ENCODE peak calls at places on chromosomes 4 and X, in five cellular contexts. One of them, this sample, is unnamed.

GRCh38 chrX:10567136-10567535 is 53.2 kb downstream of the MID1 start:
- DNase-seq in pancreas: no peak
- DNase-seq in sigmoid colon: no peak
- DNase-seq in thoracic aorta: no peak
- DNase-seq in naive thymus-derived CD4-positive, alpha-beta T cell: no peak
- DNase-seq in this sample: no peak

GRCh38 chr4:174633399-174633798 is 111.1 kb upstream of the HPGD start:
- DNase-seq in pancreas: no peak
- DNase-seq in sigmoid colon: no peak
- DNase-seq in thoracic aorta: no peak
- DNase-seq in naive thymus-derived CD4-positive, alpha-beta T cell: no peak
- DNase-seq in this sample: no peak

GRCh38 chr4:2927696-2928075 is 35.5 kb downstream of the NOP14 start:
- DNase-seq in pancreas: peak; percentile 6
- DNase-seq in sigmoid colon: no peak
- DNase-seq in thoracic aorta: peak; percentile 0
- DNase-seq in naive thymus-derived CD4-positive, alpha-beta T cell: no peak
- DNase-seq in this sample: no peak

GRCh38 chr4:165992263-165992662 is 119.2 kb downstream of the TLL1 start:
- DNase-seq in pancreas: no peak
- DNase-seq in sigmoid colon: no peak
- DNase-seq in thoracic aorta: no peak
- DNase-seq in naive thymus-derived CD4-positive, alpha-beta T cell: no peak
- DNase-seq in this sample: no peak

GRCh38 chrX:46506076-46506475 is 39.1 kb downstream of the ZNF674 start:
- DNase-seq in pancreas: no peak
- DNase-seq in sigmoid colon: no peak
- DNase-seq in thoracic aorta: no peak
- DNase-seq in naive thymus-derived CD4-positive, alpha-beta T cell: no peak
- DNase-seq in this sample: no peak

GRCh38 chr4:54063737-54064316 is 578 bp downstream of the CHIC2 start:
- DNase-seq in pancreas: peak; percentile 40
- DNase-seq in sigmoid colon: peak; percentile 76
- DNase-seq in thoracic aorta: no peak
- DNase-seq in naive thymus-derived CD4-positive, alpha-beta T cell: peak; percentile 43
- DNase-seq in this sample: peak; percentile 46

GRCh38 chr4:10403633-10404445 is 53.4 kb downstream of the ZNF518B start:
- DNase-seq in pancreas: no peak
- DNase-seq in sigmoid colon: no peak
- DNase-seq in thoracic aorta: no peak
- DNase-seq in naive thymus-derived CD4-positive, alpha-beta T cell: no peak
- DNase-seq in this sample: no peak

GRCh38 chr4:27081675-27082579 is 221.3 kb downstream of the STIM2 start:
- DNase-seq in pancreas: no peak
- DNase-seq in sigmoid colon: no peak
- DNase-seq in thoracic aorta: no peak
- DNase-seq in naive thymus-derived CD4-positive, alpha-beta T cell: no peak
- DNase-seq in this sample: no peak

GRCh38 chr4:74483226-74483911 is 38.4 kb downstream of the AREG start:
- DNase-seq in pancreas: no peak
- DNase-seq in sigmoid colon: no peak
- DNase-seq in thoracic aorta: no peak
- DNase-seq in naive thymus-derived CD4-positive, alpha-beta T cell: no peak
- DNase-seq in this sample: no peak

GRCh38 chr4:184514121-184514988 is 40.0 kb upstream of the IRF2 start:
- DNase-seq in pancreas: peak; percentile 40
- DNase-seq in sigmoid colon: peak; percentile 86
- DNase-seq in thoracic aorta: no peak
- DNase-seq in naive thymus-derived CD4-positive, alpha-beta T cell: no peak
- DNase-seq in this sample: no peak

GRCh38 chrX:39688576-39689373 is 409.0 kb downstream of the BCOR start:
- DNase-seq in pancreas: peak; percentile 53
- DNase-seq in sigmoid colon: peak; percentile 76
- DNase-seq in thoracic aorta: no peak
- DNase-seq in naive thymus-derived CD4-positive, alpha-beta T cell: peak; percentile 6
- DNase-seq in this sample: no peak

GRCh38 chrX:154372612-154373022 is 1.8 kb downstream of the FLNA start:
- DNase-seq in pancreas: no peak
- DNase-seq in sigmoid colon: no peak
- DNase-seq in thoracic aorta: no peak
- DNase-seq in naive thymus-derived CD4-positive, alpha-beta T cell: no peak
- DNase-seq in this sample: peak; percentile 42

GRCh38 chr4:13906727-13907126 is 279.2 kb upstream of the BOD1L1 start:
- DNase-seq in pancreas: no peak
- DNase-seq in sigmoid colon: no peak
- DNase-seq in thoracic aorta: no peak
- DNase-seq in naive thymus-derived CD4-positive, alpha-beta T cell: no peak
- DNase-seq in this sample: no peak
- H3K27ac ChIP-seq in pancreas: no peak overlapping the region
- H3K27ac ChIP-seq in sigmoid colon: no peak overlapping the region
- H3K27ac ChIP-seq in thoracic aorta: peak overlapping the region; percentile 68
- H3K27ac ChIP-seq in naive thymus-derived CD4-positive, alpha-beta T cell: no peak overlapping the region
- H3K27ac ChIP-seq in this sample: no peak overlapping the region

DNA sequence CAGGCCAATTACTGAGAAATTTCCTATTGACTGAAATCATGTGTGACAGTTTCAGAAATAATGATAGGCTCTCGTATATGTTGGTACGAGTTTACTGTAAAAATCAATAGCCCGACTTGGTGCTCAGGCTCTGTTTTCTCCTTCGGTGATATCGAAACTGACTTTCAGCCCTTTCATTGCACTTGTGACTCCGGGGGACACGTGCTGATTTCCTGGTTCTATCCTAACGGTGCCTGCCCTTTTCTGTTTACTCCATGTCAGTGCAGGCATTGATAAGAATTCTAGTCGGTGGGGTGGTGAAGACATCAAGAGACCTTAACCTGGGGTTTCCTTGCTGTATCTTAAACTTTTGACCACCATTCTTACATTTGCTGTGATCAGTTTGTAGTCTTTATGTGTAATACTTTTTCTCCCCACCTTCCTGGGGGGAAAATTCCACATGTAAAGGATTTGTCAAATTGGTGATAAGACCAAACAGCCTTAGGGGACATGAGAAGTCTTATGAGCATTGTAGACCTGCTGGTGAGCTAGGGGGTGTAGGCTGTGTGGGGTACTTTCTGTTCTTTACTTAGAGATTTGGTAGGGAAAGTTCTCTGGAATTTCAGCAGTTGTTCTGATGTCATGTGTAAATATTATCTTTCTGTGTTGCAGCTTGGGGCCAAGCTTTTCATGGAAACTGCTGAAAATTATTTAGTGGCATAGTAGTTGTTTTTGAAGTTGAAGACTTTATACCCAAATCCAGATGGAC is 52.7 kb downstream of the TMEM131L start:
- DNase-seq in pancreas: peak; percentile 67
- DNase-seq in sigmoid colon: no peak
- DNase-seq in thoracic aorta: no peak
- DNase-seq in naive thymus-derived CD4-positive, alpha-beta T cell: no peak
- DNase-seq in this sample: no peak
- H3K4me3 ChIP-seq in pancreas: no peak overlapping the region
- H3K4me3 ChIP-seq in sigmoid colon: no peak overlapping the region
- H3K4me3 ChIP-seq in thoracic aorta: peak overlapping the region; percentile 44
- H3K4me3 ChIP-seq in naive thymus-derived CD4-positive, alpha-beta T cell: peak overlapping the region; percentile 1
- H3K4me3 ChIP-seq in this sample: peak overlapping the region; percentile 30

DNA sequence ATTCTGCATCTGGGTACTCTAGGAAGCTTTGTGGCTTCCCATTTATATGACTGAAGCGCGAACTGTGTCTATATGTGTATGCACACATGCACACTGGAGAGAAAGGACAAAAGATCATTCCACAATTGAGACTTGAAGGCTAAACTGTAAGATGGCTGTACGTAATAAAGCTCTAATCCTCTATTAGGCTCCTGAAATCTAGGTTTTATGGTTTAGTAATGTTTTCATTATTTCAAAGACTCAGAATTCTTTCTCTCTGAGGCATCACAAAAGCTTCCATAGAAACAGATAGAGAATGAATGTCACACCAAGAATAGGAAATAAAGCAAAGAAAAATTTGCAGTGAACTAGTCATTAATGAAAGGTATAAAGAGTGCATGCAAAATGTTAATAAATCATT is 320.7 kb upstream of the FTHL17 start:
- DNase-seq in pancreas: no peak
- DNase-seq in sigmoid colon: no peak
- DNase-seq in thoracic aorta: no peak
- DNase-seq in naive thymus-derived CD4-positive, alpha-beta T cell: no peak
- DNase-seq in this sample: no peak
- H3K4me1 ChIP-seq in pancreas: no peaks in the 10 kb centered on the region
- H3K4me1 ChIP-seq in sigmoid colon: no peaks in the 10 kb centered on the region
- H3K4me1 ChIP-seq in thoracic aorta: no peaks in the 10 kb centered on the region
- H3K4me1 ChIP-seq in naive thymus-derived CD4-positive, alpha-beta T cell: no peaks in the 10 kb centered on the region
- H3K4me1 ChIP-seq in this sample: no peaks in the 10 kb centered on the region

DNA sequence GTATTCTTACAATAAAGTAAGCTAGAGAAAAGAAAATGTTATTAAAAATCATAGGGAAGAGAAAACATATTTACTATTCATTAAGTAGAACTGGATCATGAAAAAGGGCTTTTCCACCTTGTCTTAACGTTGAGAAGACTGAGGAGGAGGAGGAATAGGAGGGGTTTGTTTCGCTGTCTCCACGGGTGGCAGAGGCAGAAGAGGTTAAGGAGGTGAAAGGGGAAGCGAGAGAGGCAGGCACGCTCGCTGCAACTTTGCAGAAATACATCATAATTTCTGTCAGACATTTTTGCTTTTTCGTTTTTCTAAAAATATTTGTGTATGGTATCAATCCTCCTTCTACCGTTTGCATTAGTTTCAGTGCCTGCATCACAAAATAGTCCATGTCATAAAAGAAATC is 2375.1 kb upstream of the AGA start:
- DNase-seq in pancreas: no peak
- DNase-seq in sigmoid colon: no peak
- DNase-seq in thoracic aorta: no peak
- DNase-seq in naive thymus-derived CD4-positive, alpha-beta T cell: no peak
- DNase-seq in this sample: no peak
- H3K27ac ChIP-seq in pancreas: no peak overlapping the region
- H3K27ac ChIP-seq in sigmoid colon: no peak overlapping the region
- H3K27ac ChIP-seq in thoracic aorta: no peak overlapping the region
- H3K27ac ChIP-seq in naive thymus-derived CD4-positive, alpha-beta T cell: no peak overlapping the region
- H3K27ac ChIP-seq in this sample: no peak overlapping the region

GRCh38 chrX:53630261-53630660 is 56.3 kb downstream of the HUWE1 start:
- DNase-seq in pancreas: no peak
- DNase-seq in sigmoid colon: no peak
- DNase-seq in thoracic aorta: no peak
- DNase-seq in naive thymus-derived CD4-positive, alpha-beta T cell: no peak
- DNase-seq in this sample: no peak
- H3K4me3 ChIP-seq in pancreas: no peak overlapping the region
- H3K4me3 ChIP-seq in sigmoid colon: no peak overlapping the region
- H3K4me3 ChIP-seq in thoracic aorta: no peak overlapping the region
- H3K4me3 ChIP-seq in naive thymus-derived CD4-positive, alpha-beta T cell: no peak overlapping the region
- H3K4me3 ChIP-seq in this sample: no peak overlapping the region

GRCh38 chrX:149687991-149688390 is 23.9 kb upstream of the MAGEA11 start:
- DNase-seq in pancreas: no peak
- DNase-seq in sigmoid colon: no peak
- DNase-seq in thoracic aorta: no peak
- DNase-seq in naive thymus-derived CD4-positive, alpha-beta T cell: no peak
- DNase-seq in this sample: no peak
- H3K4me1 ChIP-seq in pancreas: no peaks in the 10 kb centered on the region
- H3K4me1 ChIP-seq in sigmoid colon: no peaks in the 10 kb centered on the region
- H3K4me1 ChIP-seq in thoracic aorta: no peaks in the 10 kb centered on the region
- H3K4me1 ChIP-seq in naive thymus-derived CD4-positive, alpha-beta T cell: no peaks in the 10 kb centered on the region
- H3K4me1 ChIP-seq in this sample: no peaks in the 10 kb centered on the region

GRCh38 chr4:25816591-25817058 is 46.2 kb downstream of the SEL1L3 start:
- DNase-seq in pancreas: no peak
- DNase-seq in sigmoid colon: no peak
- DNase-seq in thoracic aorta: no peak
- DNase-seq in naive thymus-derived CD4-positive, alpha-beta T cell: no peak
- DNase-seq in this sample: no peak
- H3K27ac ChIP-seq in pancreas: no peak overlapping the region
- H3K27ac ChIP-seq in sigmoid colon: no peak overlapping the region
- H3K27ac ChIP-seq in thoracic aorta: no peak overlapping the region
- H3K27ac ChIP-seq in naive thymus-derived CD4-positive, alpha-beta T cell: no peak overlapping the region
- H3K27ac ChIP-seq in this sample: no peak overlapping the region

GRCh38 chr4:112109455-112110425 is 35.5 kb upstream of the FAM241A start:
- DNase-seq in pancreas: no peak
- DNase-seq in sigmoid colon: no peak
- DNase-seq in thoracic aorta: no peak
- DNase-seq in naive thymus-derived CD4-positive, alpha-beta T cell: no peak
- DNase-seq in this sample: no peak
- H3K4me3 ChIP-seq in pancreas: no peak overlapping the region
- H3K4me3 ChIP-seq in sigmoid colon: no peak overlapping the region
- H3K4me3 ChIP-seq in thoracic aorta: no peak overlapping the region
- H3K4me3 ChIP-seq in naive thymus-derived CD4-positive, alpha-beta T cell: no peak overlapping the region
- H3K4me3 ChIP-seq in this sample: no peak overlapping the region

This sample was measured in CD4-positive, alpha-beta memory T cell.